ENCODE peak calls at places on chromosomes 6 and 20, in seven cellular contexts. One of them, this sample, is unnamed.

GRCh38 chr6:157908369-157909281 is 73.0 kb upstream of the SYNJ2 start:
- DNase-seq in uterus: no peak
- DNase-seq in foreskin fibroblast: no peak
- DNase-seq in AG04450: no peak
- DNase-seq in nephron progenitor cell: no peak
- DNase-seq in AG10803: no peak
- DNase-seq in heart left ventricle: no peak
- DNase-seq in this sample: no peak

GRCh38 chr6:8429821-8430220 is 5.5 kb downstream of the SLC35B3 start:
- DNase-seq in uterus: no peak
- DNase-seq in foreskin fibroblast: no peak
- DNase-seq in AG04450: no peak
- DNase-seq in nephron progenitor cell: no peak
- DNase-seq in AG10803: no peak
- DNase-seq in heart left ventricle: no peak
- DNase-seq in this sample: no peak

GRCh38 chr6:134447423-134447822 is 129.5 kb upstream of the SGK1 start:
- DNase-seq in uterus: no peak
- DNase-seq in foreskin fibroblast: no peak
- DNase-seq in AG04450: no peak
- DNase-seq in nephron progenitor cell: no peak
- DNase-seq in AG10803: peak; percentile 56
- DNase-seq in heart left ventricle: no peak
- DNase-seq in this sample: no peak

GRCh38 chr6:102150549-102150948 is 757.0 kb downstream of the GRIK2 start:
- DNase-seq in uterus: no peak
- DNase-seq in foreskin fibroblast: no peak
- DNase-seq in AG04450: no peak
- DNase-seq in nephron progenitor cell: no peak
- DNase-seq in AG10803: no peak
- DNase-seq in heart left ventricle: no peak
- DNase-seq in this sample: no peak

GRCh38 chr6:73203098-73203497 is 22.2 kb downstream of the KHDC1L start:
- DNase-seq in uterus: no peak
- DNase-seq in foreskin fibroblast: no peak
- DNase-seq in AG04450: no peak
- DNase-seq in nephron progenitor cell: no peak
- DNase-seq in AG10803: peak; percentile 4
- DNase-seq in heart left ventricle: no peak
- DNase-seq in this sample: no peak

GRCh38 chr20:53617791-53618489 is 24.3 kb upstream of the ZNF217 start:
- DNase-seq in uterus: no peak
- DNase-seq in foreskin fibroblast: no peak
- DNase-seq in AG04450: no peak
- DNase-seq in nephron progenitor cell: no peak
- DNase-seq in AG10803: no peak
- DNase-seq in heart left ventricle: no peak
- DNase-seq in this sample: no peak

GRCh38 chr6:159422041-159422984 is 253.1 kb downstream of the FNDC1 start:
- DNase-seq in uterus: no peak
- DNase-seq in foreskin fibroblast: no peak
- DNase-seq in AG04450: no peak
- DNase-seq in nephron progenitor cell: no peak
- DNase-seq in AG10803: no peak
- DNase-seq in heart left ventricle: no peak
- DNase-seq in this sample: no peak

GRCh38 chr6:134719850-134720249 is 230.1 kb downstream of the ALDH8A1 start:
- DNase-seq in uterus: no peak
- DNase-seq in foreskin fibroblast: no peak
- DNase-seq in AG04450: no peak
- DNase-seq in nephron progenitor cell: no peak
- DNase-seq in AG10803: no peak
- DNase-seq in heart left ventricle: no peak
- DNase-seq in this sample: no peak

GRCh38 chr6:110484321-110484720 is 7.9 kb upstream of the SLC22A16 start:
- DNase-seq in uterus: no peak
- DNase-seq in foreskin fibroblast: no peak
- DNase-seq in AG04450: no peak
- DNase-seq in nephron progenitor cell: no peak
- DNase-seq in AG10803: no peak
- DNase-seq in heart left ventricle: no peak
- DNase-seq in this sample: no peak

GRCh38 chr6:17630511-17631073 is 30.5 kb downstream of the FAM8A1 start:
- DNase-seq in uterus: no peak
- DNase-seq in foreskin fibroblast: no peak
- DNase-seq in AG04450: no peak
- DNase-seq in nephron progenitor cell: no peak
- DNase-seq in AG10803: no peak
- DNase-seq in heart left ventricle: no peak
- DNase-seq in this sample: no peak

GRCh38 chr20:60144428-60144827 is 186.2 kb downstream of the CDH26 start:
- DNase-seq in uterus: no peak
- DNase-seq in foreskin fibroblast: no peak
- DNase-seq in AG04450: no peak
- DNase-seq in nephron progenitor cell: no peak
- DNase-seq in AG10803: no peak
- DNase-seq in heart left ventricle: no peak
- DNase-seq in this sample: no peak

GRCh38 chr6:32332433-32332832 is 39.3 kb downstream of the TSBP1 start:
- DNase-seq in uterus: no peak
- DNase-seq in foreskin fibroblast: no peak
- DNase-seq in AG04450: no peak
- DNase-seq in nephron progenitor cell: no peak
- DNase-seq in AG10803: no peak
- DNase-seq in heart left ventricle: no peak
- DNase-seq in this sample: no peak

GRCh38 chr20:59333928-59334327 is 33.5 kb downstream of the EDN3 start:
- DNase-seq in uterus: no peak
- DNase-seq in foreskin fibroblast: no peak
- DNase-seq in AG04450: no peak
- DNase-seq in nephron progenitor cell: no peak
- DNase-seq in AG10803: no peak
- DNase-seq in heart left ventricle: no peak
- DNase-seq in this sample: no peak

GRCh38 chr6:5866547-5867051 is 140.1 kb downstream of the NRN1 start:
- DNase-seq in uterus: no peak
- DNase-seq in foreskin fibroblast: peak; percentile 31
- DNase-seq in AG04450: no peak
- DNase-seq in nephron progenitor cell: no peak
- DNase-seq in AG10803: peak; percentile 63
- DNase-seq in heart left ventricle: no peak
- DNase-seq in this sample: no peak

GRCh38 chr6:75402296-75402695 is 91.3 kb downstream of the FILIP1 start:
- DNase-seq in uterus: peak; percentile 36
- DNase-seq in foreskin fibroblast: peak; percentile 82
- DNase-seq in AG04450: no peak
- DNase-seq in nephron progenitor cell: no peak
- DNase-seq in AG10803: peak; percentile 74
- DNase-seq in heart left ventricle: peak; percentile 64
- DNase-seq in this sample: no peak

GRCh38 chr6:100163035-100163434 is 169.0 kb upstream of the MCHR2 start:
- DNase-seq in uterus: no peak
- DNase-seq in foreskin fibroblast: no peak
- DNase-seq in AG04450: no peak
- DNase-seq in nephron progenitor cell: no peak
- DNase-seq in AG10803: no peak
- DNase-seq in heart left ventricle: no peak
- DNase-seq in this sample: no peak

GRCh38 chr6:36309900-36310299 is 26.8 kb downstream of the BNIP5 start:
- DNase-seq in uterus: no peak
- DNase-seq in foreskin fibroblast: no peak
- DNase-seq in AG04450: no peak
- DNase-seq in nephron progenitor cell: no peak
- DNase-seq in AG10803: no peak
- DNase-seq in heart left ventricle: no peak
- DNase-seq in this sample: no peak

GRCh38 chr6:68343901-68344300 is 291.2 kb upstream of the ADGRB3 start:
- DNase-seq in uterus: no peak
- DNase-seq in foreskin fibroblast: peak; percentile 29
- DNase-seq in AG04450: no peak
- DNase-seq in nephron progenitor cell: peak; percentile 37
- DNase-seq in AG10803: no peak
- DNase-seq in heart left ventricle: no peak
- DNase-seq in this sample: no peak

GRCh38 chr6:137973201-137973600 is 106.1 kb downstream of the TNFAIP3 start:
- DNase-seq in uterus: no peak
- DNase-seq in foreskin fibroblast: no peak
- DNase-seq in AG04450: no peak
- DNase-seq in nephron progenitor cell: no peak
- DNase-seq in AG10803: peak; percentile 52
- DNase-seq in heart left ventricle: no peak
- DNase-seq in this sample: no peak

GRCh38 chr6:90479603-90479926 is 107.3 kb downstream of the MAP3K7 start:
- DNase-seq in uterus: no peak
- DNase-seq in foreskin fibroblast: no peak
- DNase-seq in AG04450: no peak
- DNase-seq in nephron progenitor cell: no peak
- DNase-seq in AG10803: no peak
- DNase-seq in heart left ventricle: no peak
- DNase-seq in this sample: no peak
- TF ChIP-seq CTCF in uterus: no peak
- TF ChIP-seq CTCF in foreskin fibroblast: no peak
- TF ChIP-seq CTCF in AG04450: no peak
- TF ChIP-seq CTCF in nephron progenitor cell: peak; percentile 4
- TF ChIP-seq CTCF in AG10803: no peak
- TF ChIP-seq CTCF in heart left ventricle: peak; percentile 25
- TF ChIP-seq CTCF in this sample: peak; percentile 63

GRCh38 chr20:406200-407096 is 1.7 kb upstream of the RBCK1 start:
- DNase-seq in uterus: no peak
- DNase-seq in foreskin fibroblast: no peak
- DNase-seq in AG04450: no peak
- DNase-seq in nephron progenitor cell: no peak
- DNase-seq in AG10803: no peak
- DNase-seq in heart left ventricle: no peak
- DNase-seq in this sample: no peak

GRCh38 chr20:407953-408842 is at the start of gene RBCK1:
- DNase-seq in uterus: peak; percentile 90
- DNase-seq in foreskin fibroblast: peak; percentile 77
- DNase-seq in AG04450: peak; percentile 36
- DNase-seq in nephron progenitor cell: peak; percentile 77
- DNase-seq in AG10803: peak; percentile 80
- DNase-seq in heart left ventricle: peak; percentile 90
- DNase-seq in this sample: peak; percentile 90

GRCh38 chr20:408843-409696 is 971 bp downstream of the RBCK1 start:
- DNase-seq in uterus: no peak
- DNase-seq in foreskin fibroblast: no peak
- DNase-seq in AG04450: no peak
- DNase-seq in nephron progenitor cell: no peak
- DNase-seq in AG10803: no peak
- DNase-seq in heart left ventricle: peak; percentile 23
- DNase-seq in this sample: peak; percentile 47

GRCh38 chr20:409697-410559 is 1.8 kb downstream of the RBCK1 start:
- DNase-seq in uterus: no peak
- DNase-seq in foreskin fibroblast: no peak
- DNase-seq in AG04450: no peak
- DNase-seq in nephron progenitor cell: no peak
- DNase-seq in AG10803: no peak
- DNase-seq in heart left ventricle: peak; percentile 8
- DNase-seq in this sample: peak; percentile 57

GRCh38 chr20:407097-407952 is 774 bp upstream of the RBCK1 start:
- DNase-seq in uterus: peak; percentile 67
- DNase-seq in foreskin fibroblast: peak; percentile 72
- DNase-seq in AG04450: peak; percentile 29
- DNase-seq in nephron progenitor cell: peak; percentile 83
- DNase-seq in AG10803: peak; percentile 72
- DNase-seq in heart left ventricle: peak; percentile 79
- DNase-seq in this sample: peak; percentile 96
- TF ChIP-seq CTCF in uterus: peak; percentile 15
- TF ChIP-seq CTCF in foreskin fibroblast: peak; percentile 27
- TF ChIP-seq CTCF in AG04450: peak; percentile 34
- TF ChIP-seq CTCF in nephron progenitor cell: peak; percentile 17
- TF ChIP-seq CTCF in AG10803: peak; percentile 37
- TF ChIP-seq CTCF in heart left ventricle: no peak
- TF ChIP-seq CTCF in this sample: peak; percentile 72

DNA sequence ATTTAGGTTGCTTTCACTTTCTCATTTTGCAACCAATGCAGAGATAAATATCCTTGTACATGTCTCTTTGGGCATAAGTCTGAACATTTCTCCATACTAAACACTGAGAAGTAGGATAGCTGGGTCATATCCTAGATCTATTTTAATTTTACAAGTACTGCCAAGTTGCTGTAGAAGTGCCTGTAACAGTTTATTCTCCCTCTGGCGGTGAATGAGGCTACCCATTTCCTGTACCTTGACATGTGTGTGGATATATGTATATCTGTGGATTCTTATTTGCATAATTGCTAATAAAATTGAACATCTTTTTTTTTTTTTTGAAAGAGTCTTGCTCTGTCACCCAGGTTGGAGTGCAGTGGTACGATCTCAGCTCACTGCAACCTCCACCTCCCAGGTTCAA is 48.0 kb upstream of the PNRC1 start:
- DNase-seq in uterus: no peak
- DNase-seq in foreskin fibroblast: no peak
- DNase-seq in AG04450: no peak
- DNase-seq in nephron progenitor cell: no peak
- DNase-seq in AG10803: no peak
- DNase-seq in heart left ventricle: no peak
- DNase-seq in this sample: no peak
- TF ChIP-seq CTCF in uterus: no peak
- TF ChIP-seq CTCF in foreskin fibroblast: no peak
- TF ChIP-seq CTCF in AG04450: peak; percentile 27
- TF ChIP-seq CTCF in nephron progenitor cell: no peak
- TF ChIP-seq CTCF in AG10803: no peak
- TF ChIP-seq CTCF in heart left ventricle: peak; percentile 39
- TF ChIP-seq CTCF in this sample: no peak

DNA sequence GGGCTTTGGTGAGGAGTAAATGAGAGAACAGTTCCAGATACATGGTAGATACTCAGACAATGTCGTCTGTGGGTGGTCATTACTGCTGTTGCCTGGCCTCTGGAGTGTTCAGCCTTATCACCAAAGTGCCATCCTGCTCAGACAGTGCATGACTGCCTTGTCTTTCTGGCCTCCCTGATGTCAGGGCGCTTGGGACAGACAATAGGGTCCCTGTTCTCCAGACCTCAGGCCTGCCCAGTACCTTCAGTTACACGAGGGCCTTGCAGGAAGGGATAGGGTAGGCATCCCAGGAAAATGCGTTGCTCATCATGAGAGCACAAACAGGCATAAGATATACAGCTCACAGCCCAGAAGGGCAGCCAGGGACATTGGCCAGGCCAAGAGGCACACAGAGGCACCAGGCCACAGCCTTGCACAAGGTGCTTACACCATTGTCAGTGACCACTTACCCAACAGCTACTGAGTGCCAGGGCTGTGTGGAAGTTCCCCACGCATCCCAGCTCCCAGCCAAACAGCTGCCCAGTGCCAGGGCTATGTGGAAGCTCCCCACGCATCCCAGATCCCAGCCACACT is 27.4 kb downstream of the BPIFB1 start:
- DNase-seq in uterus: no peak
- DNase-seq in foreskin fibroblast: no peak
- DNase-seq in AG04450: no peak
- DNase-seq in nephron progenitor cell: no peak
- DNase-seq in AG10803: no peak
- DNase-seq in heart left ventricle: no peak
- DNase-seq in this sample: no peak
- TF ChIP-seq CTCF in uterus: no peak
- TF ChIP-seq CTCF in foreskin fibroblast: no peak
- TF ChIP-seq CTCF in AG04450: no peak
- TF ChIP-seq CTCF in nephron progenitor cell: no peak
- TF ChIP-seq CTCF in AG10803: no peak
- TF ChIP-seq CTCF in heart left ventricle: no peak
- TF ChIP-seq CTCF in this sample: no peak

This sample was measured in chondrocyte.